ENCODE peak calls at places on chromosomes 3 and 15, in seven cellular contexts. D is cardiac muscle cell, Q is ascending aorta, P is MM.1S, G is colonic mucosa, J is neural progenitor cell, C is transverse colon. O is an unnamed sample.

GRCh38 chr3:58260261-58260731 is 22.7 kb downstream of the ABHD6 start:
- DNase-seq in P (no peak), D (no peak), J (peak; percentile 22), Q (no peak), G (no peak), C (no peak), O (no peak)

GRCh38 chr15:25245801-25246622 is 192.8 kb downstream of the UBE3A start:
- DNase-seq in J (no peak), C (peak; percentile 4), G (peak; percentile 12), P (no peak), Q (peak; percentile 43), D (no peak), O (peak; percentile 24)

GRCh38 chr3:143199998-143200909 is 80.7 kb downstream of the CHST2 start:
- DNase-seq in P (no peak), D (no peak), G (no peak), J (no peak), Q (no peak), C (no peak), O (no peak)

GRCh38 chr3:4782095-4782494 is 197.1 kb upstream of the BHLHE40 start:
- DNase-seq in J (no peak), D (no peak), P (no peak), Q (no peak), C (no peak), G (no peak), O (no peak)

GRCh38 chr3:49972656-49973055 is 32.7 kb downstream of the RBM6 start:
- DNase-seq in D (no peak), G (no peak), J (no peak), C (no peak), P (no peak), Q (no peak), O (no peak)

GRCh38 chr15:94094310-94094709 is 137.1 kb upstream of the MCTP2 start:
- DNase-seq in C (no peak), D (no peak), J (no peak), G (no peak), P (no peak), Q (no peak), O (no peak)

GRCh38 chr3:31613131-31613626 is 80.5 kb downstream of the STT3B start:
- DNase-seq in D (no peak), Q (no peak), G (no peak), J (no peak), C (no peak), P (no peak), O (no peak)

GRCh38 chr15:98648654-98649537 is 557 bp downstream of the IGF1R start:
- DNase-seq in P (peak; percentile 59), J (peak; percentile 93), D (peak; percentile 78), G (peak; percentile 47), C (peak; percentile 49), Q (peak; percentile 74), O (peak; percentile 66)

GRCh38 chr15:100740105-100740504 is 137.7 kb downstream of the ASB7 start:
- DNase-seq in J (no peak), G (no peak), C (no peak), P (no peak), D (no peak), Q (no peak), O (no peak)

GRCh38 chr3:136350132-136350531 is 100.0 kb downstream of the PCCB start:
- DNase-seq in Q (no peak), J (no peak), G (no peak), C (peak; percentile 14), D (no peak), P (no peak), O (no peak)

GRCh38 chr15:89693696-89694095 is 3.1 kb downstream of the WDR93 start:
- DNase-seq in Q (no peak), J (no peak), P (no peak), D (no peak), C (no peak), G (no peak), O (no peak)

GRCh38 chr15:75065467-75065850 is 42.1 kb downstream of the PPCDC start:
- DNase-seq in C (no peak), G (no peak), P (peak; percentile 62), D (no peak), J (no peak), Q (no peak), O (no peak)

GRCh38 chr15:21261965-21262850 is 178.1 kb downstream of the POTEB3 start:
- DNase-seq in D (no peak), Q (peak; percentile 62), G (no peak), P (peak; percentile 4), C (no peak), J (no peak), O (peak; percentile 58)

GRCh38 chr3:71512544-71512943 is 71.0 kb downstream of the FOXP1 start:
- DNase-seq in G (no peak), D (no peak), Q (no peak), J (no peak), C (no peak), P (no peak), O (no peak)

GRCh38 chr3:94544131-94544530 is 481.3 kb downstream of the NSUN3 start:
- DNase-seq in P (no peak), C (no peak), G (no peak), D (no peak), J (no peak), Q (no peak), O (no peak)

GRCh38 chr3:42394579-42395288 is 15.7 kb downstream of the LYZL4 start:
- DNase-seq in G (no peak), C (no peak), D (no peak), P (no peak), J (no peak), Q (no peak), O (no peak)

GRCh38 chr15:75197062-75197630 is 4.5 kb upstream of the C15orf39 start:
- DNase-seq in G (no peak), D (no peak), J (no peak), P (no peak), C (no peak), Q (no peak), O (no peak)

GRCh38 chr15:93366387-93367100 is 277.5 kb upstream of the RGMA start:
- DNase-seq in J (peak; percentile 28), G (no peak), D (peak; percentile 8), P (no peak), Q (no peak), C (no peak), O (no peak)

GRCh38 chr3:40170395-40170794 is 139.1 kb upstream of the EIF1B start:
- DNase-seq in P (peak; percentile 52), D (no peak), Q (no peak), J (no peak), G (no peak), C (no peak), O (no peak)

DNA sequence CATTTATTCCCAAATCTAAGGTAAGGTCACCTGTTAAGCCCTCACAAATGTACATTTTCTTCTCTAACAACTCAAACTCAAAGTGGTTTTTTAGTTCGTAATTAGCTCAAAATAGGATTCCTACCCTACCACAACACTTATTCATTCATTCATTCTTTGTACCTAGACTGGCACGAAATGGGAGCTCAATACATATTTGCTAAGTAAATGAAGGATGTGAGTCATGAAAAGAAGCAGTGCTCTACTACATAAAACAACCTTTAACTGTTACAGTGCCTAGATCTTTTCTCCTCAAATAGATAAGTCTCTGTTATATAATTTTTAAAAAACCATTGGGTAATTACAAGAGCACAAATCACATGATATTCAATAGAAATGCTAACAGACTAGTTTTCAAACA is 13.1 kb downstream of the RSL24D1 start:
- DNase-seq in D (no peak), J (no peak), Q (no peak), C (no peak), G (no peak), P (no peak), O (no peak)
- H3K36me3 ChIP-seq in D (peaks cover 58% of the 10 kb centered on the region), J (peaks cover 21% of the 10 kb centered on the region), Q (peaks cover 23% of the 10 kb centered on the region), C (no peaks in the 10 kb centered on the region), G (peaks cover 6% of the 10 kb centered on the region), P (peaks cover 14% of the 10 kb centered on the region), O (peaks cover 84% of the 10 kb centered on the region)

GRCh38 chr3:129440648-129441190 is 695 bp downstream of the IFT122 start:
- DNase-seq in P (peak; percentile 27), C (no peak), J (no peak), Q (no peak), D (no peak), G (no peak), O (no peak)

GRCh38 chr3:129441782-129442181 is 1.8 kb downstream of the IFT122 start:
- DNase-seq in G (no peak), D (peak; percentile 14), Q (no peak), C (no peak), J (no peak), P (no peak), O (no peak)

GRCh38 chr3:129439817-129440647 is at the start of the genes IFT122 and MBD4:
- DNase-seq in D (peak; percentile 98), Q (peak; percentile 99), J (peak; percentile 100), C (peak; percentile 98), G (peak; percentile 98), P (peak; percentile 100), O (peak; percentile 98)

GRCh38 chr3:129442486-129442885 is 2.5 kb downstream of the IFT122 start:
- DNase-seq in C (no peak), Q (no peak), G (no peak), P (no peak), D (no peak), J (no peak), O (no peak)

DNA sequence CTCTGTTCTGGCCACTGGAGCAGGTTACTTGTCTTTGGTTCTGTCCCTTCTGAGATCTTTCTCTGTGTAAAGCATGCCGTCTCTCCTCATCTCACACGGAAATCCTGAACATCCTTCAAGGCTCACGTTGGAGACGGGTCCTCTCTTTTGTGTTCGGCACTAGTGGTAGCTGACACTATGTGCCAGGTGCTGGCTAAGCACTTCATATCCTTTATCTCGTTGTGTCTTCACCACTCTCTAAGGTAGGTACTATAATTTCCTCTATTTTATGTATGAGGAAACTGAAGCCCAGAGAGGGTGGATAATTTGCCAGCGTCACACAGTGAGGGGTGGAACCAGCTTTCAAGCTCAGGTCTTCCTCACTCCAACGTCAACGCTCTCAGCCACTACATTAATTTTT is 1.2 kb downstream of the IFT122 start:
- DNase-seq in G (no peak), D (no peak), J (no peak), Q (no peak), C (no peak), P (no peak), O (no peak)
- H3K4me3 ChIP-seq in G (peak overlapping the region; percentile 78), D (peak overlapping the region; percentile 72), J (peak overlapping the region; percentile 72), Q (peak overlapping the region; percentile 96), C (peak overlapping the region; percentile 60), P (peak overlapping the region; percentile 83), O (peak overlapping the region; percentile 88)

DNA sequence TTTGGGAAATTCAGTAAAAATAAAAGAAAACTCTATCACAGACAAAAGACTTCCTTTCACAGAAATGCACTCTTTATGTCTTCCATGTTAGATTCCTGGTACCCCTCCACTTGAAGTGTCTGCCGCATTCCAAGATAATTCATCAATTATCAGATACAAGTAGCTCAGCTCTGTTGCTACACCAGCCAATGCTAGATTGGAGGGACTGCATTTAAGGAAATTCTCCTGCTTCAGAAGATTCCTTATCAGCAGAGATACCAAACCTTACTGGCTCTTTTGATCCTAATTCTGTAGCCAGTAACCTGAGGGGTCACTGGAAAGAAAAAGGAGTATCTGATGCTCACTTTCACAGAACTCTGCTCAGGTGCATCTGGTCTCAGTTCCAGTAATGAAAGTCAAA is 63.9 kb downstream of the TM4SF4 start:
- DNase-seq in Q (no peak), C (no peak), J (no peak), D (no peak), G (no peak), P (no peak), O (no peak)
- TF ChIP-seq CTCF in Q (no peak), C (no peak), J (no peak), D (no peak), G (no peak), P (no peak), O (no peak)

DNA sequence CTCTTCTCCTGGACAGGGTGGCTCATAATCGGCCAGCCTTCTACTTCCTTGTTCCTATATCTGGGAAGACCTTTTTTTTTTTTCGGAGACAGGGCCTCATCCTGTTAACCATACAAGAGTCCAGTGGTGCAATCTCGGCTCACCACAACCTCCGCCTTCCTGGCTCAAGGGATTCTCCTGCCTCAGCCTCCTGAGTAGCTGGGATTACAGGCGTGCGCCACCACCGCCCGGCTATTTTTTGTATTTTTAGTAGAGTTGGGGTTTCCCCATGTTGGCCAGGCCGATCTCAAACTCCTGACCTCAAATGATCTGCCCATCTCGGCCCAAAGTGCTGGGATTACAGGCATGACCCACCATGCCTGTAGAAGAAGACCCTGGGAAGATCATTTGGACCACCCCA is 4.5 kb downstream of the PLEKHO2 start:
- DNase-seq in Q (no peak), J (no peak), C (no peak), P (no peak), G (no peak), D (no peak), O (no peak)
- H3K36me3 ChIP-seq in Q (peaks cover 9% of the 10 kb centered on the region), J (no peaks in the 10 kb centered on the region), C (no peaks in the 10 kb centered on the region), P (no peaks in the 10 kb centered on the region), G (no peaks in the 10 kb centered on the region), D (no peaks in the 10 kb centered on the region), O (peaks cover 39% of the 10 kb centered on the region)

O was measured in lower lobe of right lung.